ENCODE peak calls at places on chromosomes 6 and 20, in seven cellular contexts. S, H, O, R, G, B and X are unnamed samples.

GRCh38 chr6:143696327-143697000 is 18.7 kb downstream of the PHACTR2 start:
- DNase-seq in R (no peak), B (no peak), H (no peak), S (no peak), G (no peak), O (no peak), X (no peak)

GRCh38 chr20:59082981-59083380 is 40.4 kb upstream of the PRELID3B start:
- DNase-seq in R (no peak), O (no peak), G (peak), B (no peak), S (no peak), H (no peak), X (no peak)

GRCh38 chr6:25787469-25787868 is 32.9 kb downstream of the SLC17A4 start:
- DNase-seq in B (no peak), H (no peak), S (no peak), G (no peak), O (no peak), R (no peak), X (no peak)

GRCh38 chr20:40191573-40191972 is 497.5 kb downstream of the MAFB start:
- DNase-seq in R (no peak), S (peak), B (no peak), G (no peak), O (no peak), H (no peak), X (no peak)

GRCh38 chr6:147283460-147283859 is 79.2 kb downstream of the STXBP5 start:
- DNase-seq in S (no peak), R (no peak), G (peak), B (no peak), H (no peak), O (no peak), X (peak)

GRCh38 chr6:16163535-16164300 is 34.8 kb downstream of the MYLIP start:
- DNase-seq in H (no peak), G (no peak), R (peak), S (no peak), B (no peak), O (no peak), X (no peak)

GRCh38 chr6:36911946-36912555 is 26.3 kb downstream of the C6orf89 start:
- DNase-seq in H (no peak), O (no peak), S (no peak), B (no peak), G (no peak), R (no peak), X (no peak)

GRCh38 chr6:72640622-72640930 is 18.7 kb downstream of the KCNQ5 start:
- DNase-seq in B (no peak), H (no peak), O (no peak), G (no peak), R (no peak), S (no peak), X (no peak)

GRCh38 chr6:170129691-170130171 is 161.1 kb downstream of the DLL1 start:
- DNase-seq in G (no peak), B (no peak), R (peak), O (peak), S (no peak), H (peak), X (no peak)

GRCh38 chr6:149940673-149940984 is 1.2 kb upstream of the ULBP2 start:
- DNase-seq in S (no peak), O (no peak), H (no peak), R (no peak), B (no peak), G (no peak), X (no peak)

GRCh38 chr6:68226460-68226859 is 408.6 kb upstream of the ADGRB3 start:
- DNase-seq in O (no peak), G (no peak), B (no peak), S (no peak), R (no peak), H (no peak), X (peak)

GRCh38 chr20:62202083-62202395 is 18.0 kb downstream of the HRH3 start:
- DNase-seq in O (no peak), B (no peak), H (peak), R (peak), G (no peak), S (no peak), X (no peak)

GRCh38 chr6:39213195-39213920 is 15.9 kb downstream of the KCNK5 start:
- DNase-seq in B (no peak), S (no peak), G (no peak), H (no peak), O (no peak), R (no peak), X (no peak)

GRCh38 chr20:51334609-51335008 is 207.9 kb downstream of the NFATC2 start:
- DNase-seq in G (no peak), O (no peak), H (no peak), R (no peak), S (no peak), B (no peak), X (no peak)

GRCh38 chr6:146968041-146968760 is 236.0 kb upstream of the STXBP5 start:
- DNase-seq in G (peak), B (no peak), H (no peak), O (no peak), S (no peak), R (peak), X (peak)

GRCh38 chr6:10221186-10221585 is 193.7 kb downstream of the TFAP2A start:
- DNase-seq in S (no peak), O (no peak), G (peak), R (no peak), H (no peak), B (no peak), X (no peak)

GRCh38 chr6:30557683-30557981 is 537 bp downstream of the PRR3 start:
- DNase-seq in R (no peak), B (no peak), G (no peak), O (no peak), H (no peak), S (no peak), X (no peak)

GRCh38 chr6:107698146-107698545 is 126.0 kb downstream of the SCML4 start:
- DNase-seq in R (no peak), O (no peak), B (no peak), S (no peak), G (peak), H (no peak), X (peak)

GRCh38 chr6:82072113-82072512 is 175.4 kb downstream of the IBTK start:
- DNase-seq in B (no peak), H (no peak), S (no peak), G (no peak), R (no peak), O (no peak), X (peak)

DNA sequence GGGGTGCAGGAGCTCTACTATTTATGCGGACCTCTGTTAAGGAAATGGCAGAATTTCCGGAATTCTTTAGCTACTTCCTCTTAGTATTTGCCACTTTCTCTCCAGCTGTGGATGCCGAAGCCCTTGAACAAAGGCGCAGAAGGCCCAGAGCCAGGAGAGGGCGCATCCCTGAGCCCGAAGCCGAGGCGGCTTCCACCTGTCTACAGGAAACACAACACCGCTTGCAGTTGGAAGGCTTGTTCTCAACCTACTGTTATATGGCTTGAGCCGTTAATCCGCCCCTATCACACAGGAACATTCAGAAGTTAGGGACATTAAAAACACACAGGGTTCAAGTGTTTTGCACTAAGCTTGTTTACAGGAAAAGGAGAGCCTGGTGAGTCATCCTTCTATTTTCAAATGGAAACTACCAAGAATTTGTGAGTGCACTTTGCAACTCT is 417.1 kb downstream of the BCKDHB start:
- DNase-seq in H (peak), R (no peak), B (no peak), O (no peak), S (no peak), G (no peak), X (peak)
- TF ChIP-seq CTCF in H (peak), R (peak), B (peak), O (no peak), S (no peak), G (no peak), X (no peak)

DNA sequence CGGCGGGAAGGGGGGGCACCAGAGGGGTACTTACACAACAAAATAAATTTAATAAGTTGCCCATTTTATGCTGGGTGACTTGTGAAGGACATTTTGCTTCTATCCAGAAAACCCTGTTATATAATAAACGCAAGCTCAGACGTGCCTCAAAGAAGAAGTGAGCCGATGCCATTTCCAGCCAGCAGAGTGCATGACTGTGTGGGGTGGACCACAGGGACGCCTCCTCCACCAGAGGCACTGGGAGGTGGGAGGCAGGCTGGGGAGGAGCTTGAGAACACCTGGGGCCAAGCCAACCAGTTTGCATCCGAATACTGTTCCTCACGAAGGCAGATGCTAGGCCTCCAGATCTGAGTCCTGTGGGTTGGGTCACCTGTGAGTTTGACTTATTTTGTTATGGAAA is 363.9 kb downstream of the RNGTT start:
- DNase-seq in R (no peak), S (no peak), G (no peak), B (no peak), O (no peak), H (no peak), X (no peak)
- TF ChIP-seq CTCF in R (no peak), S (no peak), G (no peak), B (no peak), O (no peak), H (no peak), X (no peak)

DNA sequence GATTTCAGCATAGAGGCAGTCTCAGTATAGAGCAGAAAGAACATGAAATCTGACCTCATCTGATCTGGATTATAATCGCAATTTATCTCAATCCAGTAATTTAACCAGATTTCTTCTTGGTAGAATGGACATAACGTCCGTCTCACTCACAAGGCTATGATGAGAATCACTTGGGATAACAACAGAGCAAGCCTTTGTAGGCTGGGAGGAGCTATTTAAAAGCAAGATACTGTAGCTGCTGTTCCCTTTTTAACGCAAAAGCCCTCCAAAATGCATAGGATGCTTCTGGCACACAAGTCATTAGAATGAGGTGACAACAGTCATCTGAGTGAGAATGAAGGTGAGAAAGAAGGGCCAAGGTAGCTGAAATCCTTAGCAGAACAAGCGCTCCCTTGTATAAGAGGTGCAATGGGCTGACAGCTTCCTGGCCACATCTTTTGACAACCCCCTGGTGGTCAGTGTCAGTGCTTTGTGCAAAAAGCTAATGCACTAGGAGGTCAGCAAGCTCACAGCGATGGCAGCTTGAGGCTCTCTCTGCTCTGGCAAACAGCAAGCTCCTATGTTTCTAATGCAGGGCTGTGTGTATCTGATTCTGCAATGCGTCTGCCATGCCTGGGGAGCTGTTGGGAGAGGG is 16.4 kb downstream of the METTL24 start:
- DNase-seq in G (no peak), B (no peak), R (peak), O (no peak), S (no peak), H (no peak), X (no peak)
- TF ChIP-seq CTCF in G (peak), B (peak), R (peak), O (no peak), S (no peak), H (no peak), X (peak)

DNA sequence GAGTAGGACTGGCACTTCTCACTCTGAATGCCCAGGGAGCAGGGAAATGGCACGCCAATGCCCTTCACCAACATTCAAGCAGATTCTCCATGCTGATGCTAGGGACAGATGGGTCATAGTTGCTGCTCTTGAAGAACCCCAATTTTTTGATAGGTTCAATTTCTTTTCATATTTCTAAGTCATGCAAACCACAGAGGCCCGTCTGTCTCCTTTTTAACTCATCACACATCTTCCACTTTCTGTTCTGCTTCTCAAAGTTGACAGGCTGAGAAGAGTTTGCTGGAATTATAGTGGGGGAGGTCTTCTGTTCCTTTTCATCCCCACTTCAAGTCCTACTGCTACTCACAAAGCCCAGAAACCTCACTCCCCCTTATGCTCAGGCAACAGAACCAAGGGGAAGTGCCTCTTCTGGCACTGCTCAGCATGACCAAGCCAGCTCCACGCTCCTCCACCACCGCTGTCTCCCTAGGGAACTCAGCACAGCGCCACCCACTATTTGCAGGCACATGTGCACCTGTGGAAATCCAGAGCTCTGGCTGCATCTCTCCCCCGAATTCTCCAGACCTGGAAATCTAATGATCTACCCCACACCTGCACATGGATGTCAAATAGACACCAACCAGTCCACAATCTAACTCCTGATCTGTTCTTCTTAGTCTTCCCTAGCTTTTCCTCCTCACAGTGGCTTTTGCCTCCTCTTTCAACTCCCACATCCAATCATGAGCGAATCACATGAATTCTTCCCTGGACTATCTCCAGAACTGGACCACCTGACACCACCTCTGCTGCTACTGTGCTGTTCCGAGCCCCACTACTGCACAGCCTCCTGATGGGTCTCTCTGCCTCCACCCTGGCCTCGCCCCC is 10.7 kb downstream of the ZBTB24 start:
- DNase-seq in B (no peak), O (no peak), R (no peak), G (no peak), S (no peak), H (no peak), X (no peak)
- TF ChIP-seq CTCF in B (no peak), O (no peak), R (no peak), G (no peak), S (no peak), H (no peak), X (no peak)

GRCh38 chr6:90493332-90493731 is 93.5 kb downstream of the MAP3K7 start:
- DNase-seq in B (no peak), O (no peak), S (no peak), H (no peak), R (no peak), G (no peak), X (peak)

GRCh38 chr6:90492798-90493197 is 94.1 kb downstream of the MAP3K7 start:
- DNase-seq in H (no peak), G (no peak), R (no peak), O (no peak), B (no peak), S (no peak), X (no peak)

GRCh38 chr6:90492369-90492768 is 94.5 kb downstream of the MAP3K7 start:
- DNase-seq in O (no peak), H (no peak), G (no peak), B (no peak), R (no peak), S (no peak), X (no peak)

GRCh38 chr6:90494067-90494773 is 92.7 kb downstream of the MAP3K7 start:
- DNase-seq in H (no peak), S (no peak), B (no peak), R (no peak), G (no peak), O (no peak), X (peak)

DNA sequence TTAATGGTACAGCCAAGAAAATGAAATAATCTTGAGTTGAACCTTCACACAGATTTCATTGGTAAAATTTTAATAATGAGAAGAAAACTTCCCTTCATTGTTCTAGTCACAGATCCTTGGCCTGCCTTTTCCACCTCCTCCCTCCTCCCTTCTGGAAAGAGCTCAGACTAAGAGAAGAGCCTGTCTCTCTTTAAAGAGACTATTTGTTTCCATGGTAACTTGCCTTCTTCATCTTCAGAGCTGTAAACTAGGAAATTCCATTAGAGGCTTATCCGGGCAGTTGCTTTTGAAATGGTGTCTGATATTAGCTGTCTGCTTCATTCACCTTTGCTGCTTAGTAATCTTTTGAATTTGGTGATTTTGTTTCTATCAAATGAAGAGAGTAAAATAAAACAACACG is 96.8 kb downstream of the MAP3K7 start:
- DNase-seq in G (no peak), O (no peak), H (no peak), R (no peak), B (no peak), S (no peak), X (no peak)
- TF ChIP-seq CTCF in G (no peak), O (no peak), H (no peak), R (no peak), B (no peak), S (no peak), X (no peak)

GRCh38 chr6:21309791-21310190 is 283.8 kb upstream of the SOX4 start:
- DNase-seq in R (no peak), O (no peak), H (no peak), S (no peak), G (no peak), B (no peak), X (no peak)

GRCh38 chr6:21310736-21311135 is 282.8 kb upstream of the SOX4 start:
- DNase-seq in G (no peak), H (no peak), O (no peak), B (no peak), S (no peak), R (no peak), X (no peak)

GRCh38 chr6:21300439-21300838 is 293.1 kb upstream of the SOX4 start:
- DNase-seq in H (no peak), R (no peak), O (no peak), G (no peak), B (no peak), S (no peak), X (no peak)

DNA sequence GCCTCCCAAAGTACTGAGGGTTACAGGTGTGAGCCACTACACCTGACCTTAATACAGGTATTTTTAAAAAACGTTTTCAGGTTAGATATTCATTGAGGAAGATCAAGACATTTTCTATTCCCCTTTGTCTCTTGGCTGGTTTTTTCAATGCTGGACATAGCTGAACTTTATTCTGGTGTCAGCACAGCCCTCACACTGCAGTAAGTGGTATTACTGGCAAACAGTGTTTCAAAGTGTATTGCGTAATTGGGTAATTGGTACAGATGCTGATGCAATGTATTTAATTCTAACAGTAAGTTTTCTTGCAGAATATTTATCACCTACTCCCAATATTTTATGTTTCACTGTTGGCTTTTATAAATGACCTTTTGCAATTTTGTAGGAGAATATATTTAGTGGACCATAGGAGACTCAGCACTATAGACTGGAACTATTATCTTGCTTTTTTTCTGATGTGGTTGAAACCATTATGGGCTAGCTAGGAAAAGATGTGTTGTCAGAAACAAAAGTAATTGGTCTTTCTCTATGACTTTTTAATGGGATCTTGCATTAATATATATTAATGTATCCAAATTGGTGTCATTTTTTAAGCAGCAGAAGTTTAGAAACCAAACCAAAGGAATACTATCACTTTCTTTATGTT is 287.6 kb upstream of the SOX4 start:
- DNase-seq in G (no peak), S (no peak), H (no peak), O (no peak), B (peak), R (no peak), X (peak)
- TF ChIP-seq CTCF in G (no peak), S (no peak), H (no peak), O (no peak), B (peak), R (peak), X (peak)

GRCh38 chr20:49384437-49385434 is 97.7 kb downstream of the KCNB1 start:
- DNase-seq in B (no peak), R (peak), S (no peak), H (peak), G (no peak), O (peak), X (peak)
- TF ChIP-seq CTCF in B (peak), R (peak), S (peak), H (peak), G (peak), O (peak), X (peak)